ENCODE peak calls at places on chromosomes 7 and 10, in four cellular contexts. One of them, this sample, is unnamed.

GRCh38 chr7:85423209-85423895 is 236.5 kb upstream of the SEMA3D start:
- DNase-seq in sigmoid colon: no peak
- DNase-seq in esophagus muscularis mucosa: no peak
- DNase-seq in transverse colon: no peak
- DNase-seq in this sample: no peak

GRCh38 chr7:112898432-112899290 is 108.5 kb upstream of the TMEM168 start:
- DNase-seq in sigmoid colon: no peak
- DNase-seq in esophagus muscularis mucosa: no peak
- DNase-seq in transverse colon: peak
- DNase-seq in this sample: no peak

GRCh38 chr10:105743343-105744056 is 1102.4 kb downstream of the SORCS3 start:
- DNase-seq in sigmoid colon: no peak
- DNase-seq in esophagus muscularis mucosa: no peak
- DNase-seq in transverse colon: no peak
- DNase-seq in this sample: no peak

GRCh38 chr10:31961675-31962074 is 33.0 kb upstream of the ARHGAP12 start:
- DNase-seq in sigmoid colon: no peak
- DNase-seq in esophagus muscularis mucosa: no peak
- DNase-seq in transverse colon: no peak
- DNase-seq in this sample: no peak

GRCh38 chr10:16950686-16951681 is 133.8 kb upstream of the RSU1 start:
- DNase-seq in sigmoid colon: no peak
- DNase-seq in esophagus muscularis mucosa: no peak
- DNase-seq in transverse colon: no peak
- DNase-seq in this sample: no peak

GRCh38 chr10:131249238-131249956 is 62.1 kb downstream of the TCERG1L start:
- DNase-seq in sigmoid colon: no peak
- DNase-seq in esophagus muscularis mucosa: no peak
- DNase-seq in transverse colon: no peak
- DNase-seq in this sample: no peak

GRCh38 chr7:143367972-143368371 is 5.5 kb upstream of the FAM131B start:
- DNase-seq in sigmoid colon: peak
- DNase-seq in esophagus muscularis mucosa: no peak
- DNase-seq in transverse colon: peak
- DNase-seq in this sample: peak

GRCh38 chr10:88793747-88794299 is 8.7 kb upstream of the LIPM start:
- DNase-seq in sigmoid colon: no peak
- DNase-seq in esophagus muscularis mucosa: no peak
- DNase-seq in transverse colon: no peak
- DNase-seq in this sample: no peak

GRCh38 chr10:107826166-107826565 is 661.7 kb upstream of the SORCS1 start:
- DNase-seq in sigmoid colon: no peak
- DNase-seq in esophagus muscularis mucosa: no peak
- DNase-seq in transverse colon: no peak
- DNase-seq in this sample: no peak

GRCh38 chr7:64628721-64629120 is 37.2 kb upstream of the ZNF107 start:
- DNase-seq in sigmoid colon: no peak
- DNase-seq in esophagus muscularis mucosa: no peak
- DNase-seq in transverse colon: no peak
- DNase-seq in this sample: no peak

GRCh38 chr10:60186315-60187071 is 203.2 kb downstream of the ANK3 start:
- DNase-seq in sigmoid colon: no peak
- DNase-seq in esophagus muscularis mucosa: no peak
- DNase-seq in transverse colon: no peak
- DNase-seq in this sample: peak

GRCh38 chr10:58712982-58713381 is 200.3 kb downstream of the BICC1 start:
- DNase-seq in sigmoid colon: no peak
- DNase-seq in esophagus muscularis mucosa: no peak
- DNase-seq in transverse colon: no peak
- DNase-seq in this sample: no peak

GRCh38 chr10:21479553-21480315 is 45.7 kb downstream of the SKIDA1 start:
- DNase-seq in sigmoid colon: no peak
- DNase-seq in esophagus muscularis mucosa: no peak
- DNase-seq in transverse colon: no peak
- DNase-seq in this sample: no peak

GRCh38 chr7:45985902-45986301 is 64.8 kb upstream of the IGFBP3 start:
- DNase-seq in sigmoid colon: no peak
- DNase-seq in esophagus muscularis mucosa: peak
- DNase-seq in transverse colon: no peak
- DNase-seq in this sample: no peak

GRCh38 chr10:96863922-96864543 is 31.9 kb downstream of the LCOR start:
- DNase-seq in sigmoid colon: no peak
- DNase-seq in esophagus muscularis mucosa: no peak
- DNase-seq in transverse colon: no peak
- DNase-seq in this sample: no peak

GRCh38 chr7:114392686-114393085 is 21.9 kb upstream of the FOXP2 start:
- DNase-seq in sigmoid colon: no peak
- DNase-seq in esophagus muscularis mucosa: no peak
- DNase-seq in transverse colon: no peak
- DNase-seq in this sample: no peak

DNA sequence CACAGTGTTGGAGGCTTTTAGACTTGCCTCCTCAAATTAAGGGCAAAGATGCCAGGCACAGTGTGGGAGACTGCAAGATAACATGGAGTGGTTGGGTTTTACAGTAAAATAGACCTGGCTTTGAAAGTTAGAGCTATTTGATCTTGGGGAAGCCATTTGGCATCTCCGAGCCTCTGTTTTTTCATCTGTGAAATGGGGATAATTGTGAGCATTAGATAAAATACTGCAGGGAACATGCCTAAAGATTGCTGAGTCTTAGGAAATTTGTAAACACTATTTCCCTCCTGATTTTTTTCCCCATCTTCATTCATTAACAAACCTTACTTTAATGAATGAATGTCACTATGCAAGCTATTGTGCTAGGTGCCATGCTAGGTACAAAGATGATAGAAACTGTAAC is 241.3 kb upstream of the SLC26A5 start:
- DNase-seq in sigmoid colon: no peak
- DNase-seq in esophagus muscularis mucosa: no peak
- DNase-seq in transverse colon: no peak
- DNase-seq in this sample: no peak
- TF ChIP-seq EP300 in sigmoid colon: no peak
- TF ChIP-seq EP300 in esophagus muscularis mucosa: no peak
- TF ChIP-seq EP300 in transverse colon: no peak
- TF ChIP-seq EP300 in this sample: no peak

GRCh38 chr10:118754556-118755423 is at the start of gene CACUL1:
- DNase-seq in sigmoid colon: peak
- DNase-seq in esophagus muscularis mucosa: peak
- DNase-seq in transverse colon: peak
- DNase-seq in this sample: peak
- TF ChIP-seq EP300 in sigmoid colon: no peak
- TF ChIP-seq EP300 in esophagus muscularis mucosa: no peak
- TF ChIP-seq EP300 in transverse colon: no peak
- TF ChIP-seq EP300 in this sample: no peak

GRCh38 chr10:93461124-93461806 is 20.9 kb downstream of the MYOF start:
- DNase-seq in sigmoid colon: peak
- DNase-seq in esophagus muscularis mucosa: no peak
- DNase-seq in transverse colon: no peak
- DNase-seq in this sample: peak

GRCh38 chr10:93457511-93457910 is 24.6 kb downstream of the MYOF start:
- DNase-seq in sigmoid colon: no peak
- DNase-seq in esophagus muscularis mucosa: no peak
- DNase-seq in transverse colon: no peak
- DNase-seq in this sample: peak

GRCh38 chr10:93456480-93456879 is 25.7 kb downstream of the MYOF start:
- DNase-seq in sigmoid colon: peak
- DNase-seq in esophagus muscularis mucosa: no peak
- DNase-seq in transverse colon: no peak
- DNase-seq in this sample: peak

GRCh38 chr10:93461807-93462178 is 20.3 kb downstream of the MYOF start:
- DNase-seq in sigmoid colon: peak
- DNase-seq in esophagus muscularis mucosa: no peak
- DNase-seq in transverse colon: no peak
- DNase-seq in this sample: no peak

GRCh38 chr10:93458821-93459257 is 23.3 kb downstream of the MYOF start:
- DNase-seq in sigmoid colon: peak
- DNase-seq in esophagus muscularis mucosa: peak
- DNase-seq in transverse colon: peak
- DNase-seq in this sample: no peak
- TF ChIP-seq EP300 in sigmoid colon: no peak
- TF ChIP-seq EP300 in esophagus muscularis mucosa: no peak
- TF ChIP-seq EP300 in transverse colon: no peak
- TF ChIP-seq EP300 in this sample: no peak

DNA sequence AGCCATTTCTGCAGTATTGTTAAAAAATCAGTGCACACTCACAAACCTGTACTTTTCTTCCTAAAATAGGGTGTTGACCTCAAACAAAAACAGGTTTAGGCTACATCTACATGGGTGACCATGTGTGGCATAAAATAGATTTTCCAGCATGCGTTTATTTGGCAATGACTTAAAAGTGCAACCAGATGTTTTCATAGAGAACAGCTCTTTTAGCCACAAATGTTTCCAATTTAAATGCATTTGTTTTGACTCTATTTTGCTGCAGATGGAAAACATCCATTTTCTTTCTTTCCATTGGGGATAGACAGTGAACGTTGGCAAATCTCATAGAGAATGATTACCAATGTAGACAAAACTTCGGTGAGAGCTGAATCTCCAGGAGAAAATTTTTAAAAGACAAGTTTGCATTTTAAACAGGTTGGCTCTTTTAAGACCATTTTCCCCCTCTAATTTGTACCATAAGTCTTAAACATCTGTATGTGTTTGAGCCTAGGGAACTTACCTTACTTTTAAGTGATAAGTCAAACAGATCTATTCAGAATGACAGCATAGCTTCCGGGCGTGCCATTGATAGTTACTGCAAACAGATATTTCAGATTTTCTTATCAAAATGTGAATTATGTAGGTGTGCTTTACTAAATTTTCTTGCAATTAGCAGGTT is 145.1 kb downstream of the HGF start:
- DNase-seq in sigmoid colon: no peak
- DNase-seq in esophagus muscularis mucosa: no peak
- DNase-seq in transverse colon: no peak
- DNase-seq in this sample: no peak
- TF ChIP-seq EP300 in sigmoid colon: no peak
- TF ChIP-seq EP300 in esophagus muscularis mucosa: no peak
- TF ChIP-seq EP300 in transverse colon: no peak
- TF ChIP-seq EP300 in this sample: no peak

GRCh38 chr10:70500339-70500738 is 21.8 kb downstream of the PALD1 start:
- DNase-seq in sigmoid colon: no peak
- DNase-seq in esophagus muscularis mucosa: no peak
- DNase-seq in transverse colon: no peak
- DNase-seq in this sample: no peak

GRCh38 chr10:70499829-70500167 is 21.2 kb downstream of the PALD1 start:
- DNase-seq in sigmoid colon: no peak
- DNase-seq in esophagus muscularis mucosa: no peak
- DNase-seq in transverse colon: no peak
- DNase-seq in this sample: no peak

GRCh38 chr10:70498970-70499828 is 20.6 kb downstream of the PALD1 start:
- DNase-seq in sigmoid colon: no peak
- DNase-seq in esophagus muscularis mucosa: no peak
- DNase-seq in transverse colon: no peak
- DNase-seq in this sample: no peak

GRCh38 chr10:70502406-70502805 is 23.8 kb downstream of the PALD1 start:
- DNase-seq in sigmoid colon: no peak
- DNase-seq in esophagus muscularis mucosa: no peak
- DNase-seq in transverse colon: no peak
- DNase-seq in this sample: no peak

GRCh38 chr10:70500812-70501301 is 22.3 kb downstream of the PALD1 start:
- DNase-seq in sigmoid colon: peak
- DNase-seq in esophagus muscularis mucosa: no peak
- DNase-seq in transverse colon: no peak
- DNase-seq in this sample: no peak
- TF ChIP-seq EP300 in sigmoid colon: no peak
- TF ChIP-seq EP300 in esophagus muscularis mucosa: no peak
- TF ChIP-seq EP300 in transverse colon: no peak
- TF ChIP-seq EP300 in this sample: no peak

GRCh38 chr7:68925241-68925640 is 673.0 kb upstream of the AUTS2 start:
- DNase-seq in sigmoid colon: no peak
- DNase-seq in esophagus muscularis mucosa: no peak
- DNase-seq in transverse colon: no peak
- DNase-seq in this sample: no peak
- TF ChIP-seq EP300 in sigmoid colon: no peak
- TF ChIP-seq EP300 in esophagus muscularis mucosa: no peak
- TF ChIP-seq EP300 in transverse colon: no peak
- TF ChIP-seq EP300 in this sample: no peak

GRCh38 chr10:79162861-79163662 is 94.3 kb downstream of the ZMIZ1 start:
- DNase-seq in sigmoid colon: no peak
- DNase-seq in esophagus muscularis mucosa: no peak
- DNase-seq in transverse colon: no peak
- DNase-seq in this sample: no peak
- TF ChIP-seq EP300 in sigmoid colon: no peak
- TF ChIP-seq EP300 in esophagus muscularis mucosa: no peak
- TF ChIP-seq EP300 in transverse colon: no peak
- TF ChIP-seq EP300 in this sample: no peak

GRCh38 chr10:99296605-99297004 is 32.6 kb upstream of the CNNM1 start:
- DNase-seq in sigmoid colon: no peak
- DNase-seq in esophagus muscularis mucosa: peak
- DNase-seq in transverse colon: no peak
- DNase-seq in this sample: no peak

GRCh38 chr10:99297033-99297432 is 32.1 kb upstream of the CNNM1 start:
- DNase-seq in sigmoid colon: no peak
- DNase-seq in esophagus muscularis mucosa: peak
- DNase-seq in transverse colon: no peak
- DNase-seq in this sample: no peak

GRCh38 chr10:99292159-99292558 is 37.0 kb upstream of the CNNM1 start:
- DNase-seq in sigmoid colon: no peak
- DNase-seq in esophagus muscularis mucosa: no peak
- DNase-seq in transverse colon: no peak
- DNase-seq in this sample: no peak
- TF ChIP-seq EP300 in sigmoid colon: no peak
- TF ChIP-seq EP300 in esophagus muscularis mucosa: no peak
- TF ChIP-seq EP300 in transverse colon: no peak
- TF ChIP-seq EP300 in this sample: no peak

GRCh38 chr7:11613292-11613930 is 218.6 kb downstream of the THSD7A start:
- DNase-seq in sigmoid colon: no peak
- DNase-seq in esophagus muscularis mucosa: no peak
- DNase-seq in transverse colon: no peak
- DNase-seq in this sample: no peak
- TF ChIP-seq EP300 in sigmoid colon: no peak
- TF ChIP-seq EP300 in esophagus muscularis mucosa: no peak
- TF ChIP-seq EP300 in transverse colon: no peak
- TF ChIP-seq EP300 in this sample: no peak

DNA sequence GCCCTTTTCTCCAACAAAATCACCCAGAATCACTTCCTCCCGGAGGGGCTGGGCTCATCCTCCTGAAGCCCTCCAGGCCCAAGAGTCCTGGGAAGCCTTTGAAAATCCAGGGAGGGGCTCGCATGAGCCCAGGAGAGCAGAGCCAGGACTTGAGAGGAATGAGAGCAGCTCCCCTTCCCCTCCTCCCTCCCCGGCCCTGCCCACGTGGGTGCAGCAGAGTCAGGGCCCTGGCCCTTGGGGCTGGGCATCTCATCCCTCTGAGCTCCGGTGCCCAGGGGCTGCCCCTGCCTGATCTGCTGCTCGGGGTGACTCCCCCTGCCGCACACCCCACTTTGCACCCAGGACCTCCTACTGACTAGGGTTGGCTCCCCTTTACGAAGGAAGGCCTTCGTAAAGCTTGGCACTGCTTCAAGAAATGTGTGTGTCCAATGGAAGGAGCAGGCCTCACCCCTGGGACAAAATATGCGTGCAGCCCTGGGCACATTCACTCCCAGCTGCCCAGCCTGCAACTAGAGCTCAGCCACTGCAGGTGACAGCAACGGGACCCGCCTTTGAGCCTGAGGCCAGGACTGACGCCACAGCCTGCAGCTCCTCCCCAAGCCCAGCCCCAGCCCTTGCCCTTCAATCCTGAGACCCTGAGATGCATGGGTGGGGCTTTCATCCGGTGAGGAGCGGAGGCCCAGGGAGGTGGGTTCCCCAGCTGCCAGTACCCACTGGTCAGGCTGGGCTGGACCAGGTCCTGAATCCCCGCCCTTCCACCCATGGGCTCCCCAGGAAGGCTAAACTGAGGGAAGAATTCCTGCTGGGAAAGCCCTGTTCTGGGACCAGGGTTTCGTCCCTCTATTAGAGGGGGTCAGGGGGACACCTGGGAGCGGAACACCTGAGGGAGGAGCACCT is 21.8 kb downstream of the PWWP2B start:
- DNase-seq in sigmoid colon: no peak
- DNase-seq in esophagus muscularis mucosa: no peak
- DNase-seq in transverse colon: peak
- DNase-seq in this sample: no peak
- TF ChIP-seq EP300 in sigmoid colon: no peak
- TF ChIP-seq EP300 in esophagus muscularis mucosa: no peak
- TF ChIP-seq EP300 in transverse colon: no peak
- TF ChIP-seq EP300 in this sample: no peak

This sample was measured in suprapubic skin.